ENCODE peak calls at places on chromosomes 11 and 22, in nine cellular contexts. One of them, this sample, is unnamed.

GRCh38 chr11:46381836-46382643 is 571 bp downstream of the MDK start:
- DNase-seq in fibroblast of lung: peak; percentile 42
- DNase-seq in cardiac muscle cell: peak; percentile 57
- DNase-seq in IMR-90: no peak
- DNase-seq in endothelial cell of umbilical vein: peak; percentile 52
- DNase-seq in bronchial epithelial cell: no peak
- DNase-seq in sigmoid colon: peak; percentile 68
- DNase-seq in fibroblast of mammary gland: no peak
- DNase-seq in neural crest cell: no peak
- DNase-seq in this sample: no peak

GRCh38 chr11:36683823-36684222 is 85.8 kb upstream of the RAG2 start:
- DNase-seq in fibroblast of lung: no peak
- DNase-seq in cardiac muscle cell: no peak
- DNase-seq in IMR-90: no peak
- DNase-seq in endothelial cell of umbilical vein: no peak
- DNase-seq in bronchial epithelial cell: no peak
- DNase-seq in sigmoid colon: no peak
- DNase-seq in fibroblast of mammary gland: no peak
- DNase-seq in neural crest cell: no peak
- DNase-seq in this sample: no peak

GRCh38 chr11:17354070-17354924 is 2.7 kb downstream of the NCR3LG1 start:
- DNase-seq in fibroblast of lung: peak; percentile 55
- DNase-seq in cardiac muscle cell: peak; percentile 76
- DNase-seq in IMR-90: peak; percentile 79
- DNase-seq in endothelial cell of umbilical vein: peak; percentile 77
- DNase-seq in bronchial epithelial cell: peak; percentile 67
- DNase-seq in sigmoid colon: peak; percentile 72
- DNase-seq in fibroblast of mammary gland: peak; percentile 84
- DNase-seq in neural crest cell: peak; percentile 72
- DNase-seq in this sample: peak; percentile 76

GRCh38 chr22:39309881-39310714 is 9.3 kb downstream of the RPL3 start:
- DNase-seq in fibroblast of lung: no peak
- DNase-seq in cardiac muscle cell: no peak
- DNase-seq in IMR-90: peak; percentile 58
- DNase-seq in endothelial cell of umbilical vein: no peak
- DNase-seq in bronchial epithelial cell: peak; percentile 69
- DNase-seq in sigmoid colon: no peak
- DNase-seq in fibroblast of mammary gland: peak; percentile 71
- DNase-seq in neural crest cell: no peak
- DNase-seq in this sample: no peak

GRCh38 chr11:45659818-45660160 is 5.6 kb downstream of the CHST1 start:
- DNase-seq in fibroblast of lung: no peak
- DNase-seq in cardiac muscle cell: no peak
- DNase-seq in IMR-90: no peak
- DNase-seq in endothelial cell of umbilical vein: no peak
- DNase-seq in bronchial epithelial cell: no peak
- DNase-seq in sigmoid colon: peak; percentile 54
- DNase-seq in fibroblast of mammary gland: no peak
- DNase-seq in neural crest cell: no peak
- DNase-seq in this sample: no peak

GRCh38 chr11:1453611-1454386 is 32.8 kb downstream of the MOB2 start:
- DNase-seq in fibroblast of lung: no peak
- DNase-seq in cardiac muscle cell: peak; percentile 64
- DNase-seq in IMR-90: no peak
- DNase-seq in endothelial cell of umbilical vein: no peak
- DNase-seq in bronchial epithelial cell: peak; percentile 45
- DNase-seq in sigmoid colon: peak; percentile 84
- DNase-seq in fibroblast of mammary gland: no peak
- DNase-seq in neural crest cell: no peak
- DNase-seq in this sample: peak; percentile 66

GRCh38 chr11:76604652-76605241 is 65.8 kb downstream of the LRRC32 start:
- DNase-seq in fibroblast of lung: peak; percentile 76
- DNase-seq in cardiac muscle cell: no peak
- DNase-seq in IMR-90: peak; percentile 76
- DNase-seq in endothelial cell of umbilical vein: no peak
- DNase-seq in bronchial epithelial cell: no peak
- DNase-seq in sigmoid colon: peak; percentile 91
- DNase-seq in fibroblast of mammary gland: peak; percentile 94
- DNase-seq in neural crest cell: no peak
- DNase-seq in this sample: peak; percentile 44

GRCh38 chr11:96306933-96307747 is 35.9 kb downstream of the MAML2 start:
- DNase-seq in fibroblast of lung: peak; percentile 99
- DNase-seq in cardiac muscle cell: peak; percentile 95
- DNase-seq in IMR-90: peak; percentile 99
- DNase-seq in endothelial cell of umbilical vein: peak; percentile 99
- DNase-seq in bronchial epithelial cell: peak; percentile 99
- DNase-seq in sigmoid colon: peak; percentile 90
- DNase-seq in fibroblast of mammary gland: peak; percentile 100
- DNase-seq in neural crest cell: peak; percentile 27
- DNase-seq in this sample: peak; percentile 90

GRCh38 chr11:125110996-125111340 is 458 bp downstream of the TMEM218 start:
- DNase-seq in fibroblast of lung: no peak
- DNase-seq in cardiac muscle cell: peak; percentile 36
- DNase-seq in IMR-90: no peak
- DNase-seq in endothelial cell of umbilical vein: no peak
- DNase-seq in bronchial epithelial cell: peak; percentile 46
- DNase-seq in sigmoid colon: no peak
- DNase-seq in fibroblast of mammary gland: peak; percentile 8
- DNase-seq in neural crest cell: no peak
- DNase-seq in this sample: peak; percentile 11

GRCh38 chr22:27885977-27886842 is 32.8 kb downstream of the PITPNB start:
- DNase-seq in fibroblast of lung: peak; percentile 90
- DNase-seq in cardiac muscle cell: peak; percentile 66
- DNase-seq in IMR-90: peak; percentile 98
- DNase-seq in endothelial cell of umbilical vein: peak; percentile 85
- DNase-seq in bronchial epithelial cell: peak; percentile 74
- DNase-seq in sigmoid colon: no peak
- DNase-seq in fibroblast of mammary gland: peak; percentile 81
- DNase-seq in neural crest cell: peak; percentile 26
- DNase-seq in this sample: peak; percentile 39

GRCh38 chr22:34604312-34604711 is 461.6 kb upstream of the ISX start:
- DNase-seq in fibroblast of lung: no peak
- DNase-seq in cardiac muscle cell: no peak
- DNase-seq in IMR-90: no peak
- DNase-seq in endothelial cell of umbilical vein: no peak
- DNase-seq in bronchial epithelial cell: no peak
- DNase-seq in sigmoid colon: no peak
- DNase-seq in fibroblast of mammary gland: no peak
- DNase-seq in neural crest cell: no peak
- DNase-seq in this sample: no peak

GRCh38 chr11:64501500-64502427 is 89.3 kb upstream of the SLC22A12 start:
- DNase-seq in fibroblast of lung: no peak
- DNase-seq in cardiac muscle cell: peak; percentile 25
- DNase-seq in IMR-90: no peak
- DNase-seq in endothelial cell of umbilical vein: no peak
- DNase-seq in bronchial epithelial cell: no peak
- DNase-seq in sigmoid colon: no peak
- DNase-seq in fibroblast of mammary gland: no peak
- DNase-seq in neural crest cell: no peak
- DNase-seq in this sample: peak; percentile 79

GRCh38 chr11:32584921-32585320 is 1.3 kb downstream of the EIF3M start:
- DNase-seq in fibroblast of lung: peak; percentile 11
- DNase-seq in cardiac muscle cell: peak; percentile 33
- DNase-seq in IMR-90: no peak
- DNase-seq in endothelial cell of umbilical vein: peak; percentile 24
- DNase-seq in bronchial epithelial cell: peak; percentile 7
- DNase-seq in sigmoid colon: no peak
- DNase-seq in fibroblast of mammary gland: no peak
- DNase-seq in neural crest cell: no peak
- DNase-seq in this sample: no peak

GRCh38 chr11:95398437-95399112 is 167.6 kb upstream of the SESN3 start:
- DNase-seq in fibroblast of lung: no peak
- DNase-seq in cardiac muscle cell: no peak
- DNase-seq in IMR-90: no peak
- DNase-seq in endothelial cell of umbilical vein: no peak
- DNase-seq in bronchial epithelial cell: no peak
- DNase-seq in sigmoid colon: no peak
- DNase-seq in fibroblast of mammary gland: peak; percentile 25
- DNase-seq in neural crest cell: no peak
- DNase-seq in this sample: no peak

GRCh38 chr11:9887492-9887891 is 223.6 kb downstream of the SWAP70 start:
- DNase-seq in fibroblast of lung: no peak
- DNase-seq in cardiac muscle cell: no peak
- DNase-seq in IMR-90: no peak
- DNase-seq in endothelial cell of umbilical vein: no peak
- DNase-seq in bronchial epithelial cell: no peak
- DNase-seq in sigmoid colon: no peak
- DNase-seq in fibroblast of mammary gland: peak; percentile 14
- DNase-seq in neural crest cell: no peak
- DNase-seq in this sample: no peak

GRCh38 chr11:106989056-106989455 is 29.2 kb downstream of the GUCY1A2 start:
- DNase-seq in fibroblast of lung: peak; percentile 48
- DNase-seq in cardiac muscle cell: no peak
- DNase-seq in IMR-90: peak; percentile 3
- DNase-seq in endothelial cell of umbilical vein: no peak
- DNase-seq in bronchial epithelial cell: peak; percentile 39
- DNase-seq in sigmoid colon: no peak
- DNase-seq in fibroblast of mammary gland: peak; percentile 60
- DNase-seq in neural crest cell: no peak
- DNase-seq in this sample: no peak

GRCh38 chr22:34414467-34415440 is 494.5 kb upstream of the LARGE1 start:
- DNase-seq in fibroblast of lung: peak; percentile 11
- DNase-seq in cardiac muscle cell: peak; percentile 93
- DNase-seq in IMR-90: no peak
- DNase-seq in endothelial cell of umbilical vein: no peak
- DNase-seq in bronchial epithelial cell: peak; percentile 61
- DNase-seq in sigmoid colon: no peak
- DNase-seq in fibroblast of mammary gland: peak; percentile 8
- DNase-seq in neural crest cell: peak; percentile 72
- DNase-seq in this sample: peak; percentile 43

GRCh38 chr11:643366-643765 is 6.3 kb downstream of the DRD4 start:
- DNase-seq in fibroblast of lung: no peak
- DNase-seq in cardiac muscle cell: no peak
- DNase-seq in IMR-90: no peak
- DNase-seq in endothelial cell of umbilical vein: no peak
- DNase-seq in bronchial epithelial cell: no peak
- DNase-seq in sigmoid colon: no peak
- DNase-seq in fibroblast of mammary gland: no peak
- DNase-seq in neural crest cell: no peak
- DNase-seq in this sample: no peak

GRCh38 chr11:125174686-125175085 is 10.1 kb downstream of the PKNOX2 start:
- DNase-seq in fibroblast of lung: no peak
- DNase-seq in cardiac muscle cell: no peak
- DNase-seq in IMR-90: no peak
- DNase-seq in endothelial cell of umbilical vein: no peak
- DNase-seq in bronchial epithelial cell: no peak
- DNase-seq in sigmoid colon: peak; percentile 52
- DNase-seq in fibroblast of mammary gland: no peak
- DNase-seq in neural crest cell: no peak
- DNase-seq in this sample: no peak

GRCh38 chr11:118569670-118570069 is 2.5 kb upstream of the ARCN1 start:
- DNase-seq in fibroblast of lung: no peak
- DNase-seq in cardiac muscle cell: no peak
- DNase-seq in IMR-90: no peak
- DNase-seq in endothelial cell of umbilical vein: no peak
- DNase-seq in bronchial epithelial cell: no peak
- DNase-seq in sigmoid colon: no peak
- DNase-seq in fibroblast of mammary gland: no peak
- DNase-seq in neural crest cell: no peak
- DNase-seq in this sample: no peak
- TF ChIP-seq CTCF in fibroblast of lung: no peak
- TF ChIP-seq CTCF in cardiac muscle cell: no peak
- TF ChIP-seq CTCF in IMR-90: no peak
- TF ChIP-seq CTCF in endothelial cell of umbilical vein: no peak
- TF ChIP-seq CTCF in bronchial epithelial cell: no peak
- TF ChIP-seq CTCF in sigmoid colon: no peak
- TF ChIP-seq CTCF in fibroblast of mammary gland: no peak
- TF ChIP-seq CTCF in neural crest cell: no peak
- TF ChIP-seq CTCF in this sample: no peak

DNA sequence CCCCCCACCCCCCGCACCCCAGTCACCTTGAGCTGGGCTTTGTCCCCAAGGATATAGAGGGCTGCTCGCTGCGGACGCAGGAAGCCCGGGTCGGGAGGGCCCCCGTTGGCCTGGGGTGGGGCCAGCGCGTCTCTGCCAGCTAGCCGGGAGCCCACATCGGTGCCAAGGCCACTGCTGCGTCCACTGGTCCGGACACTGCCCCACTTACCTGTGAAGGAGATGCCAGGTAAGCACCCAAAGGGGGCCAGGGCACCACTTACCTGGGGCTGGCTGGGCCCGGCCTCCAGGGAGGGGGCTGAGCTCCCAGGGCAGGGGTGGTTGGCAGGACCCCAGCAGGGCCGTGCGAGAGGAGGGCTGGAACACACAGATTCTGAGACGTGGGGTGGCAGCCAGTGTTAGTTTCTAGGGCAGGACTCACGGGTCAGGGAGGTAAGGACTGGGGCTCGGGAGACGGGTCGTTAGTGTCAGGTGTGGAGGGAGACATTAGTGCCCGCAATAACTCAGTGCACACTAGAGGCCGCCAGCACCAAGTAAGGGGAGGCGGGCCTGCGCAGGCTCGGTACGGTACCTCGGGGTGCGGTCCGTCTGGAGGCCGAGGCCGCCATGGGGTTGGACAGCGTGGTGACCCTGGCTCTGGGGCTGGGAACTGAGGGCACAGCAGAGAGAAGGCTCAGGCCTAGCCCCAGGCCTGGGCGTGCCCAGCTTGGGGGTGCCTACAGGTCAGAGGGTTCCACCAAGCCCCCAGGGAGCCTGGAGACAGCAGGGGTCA is 18.2 kb downstream of the SBF1 start:
- DNase-seq in fibroblast of lung: no peak
- DNase-seq in cardiac muscle cell: no peak
- DNase-seq in IMR-90: no peak
- DNase-seq in endothelial cell of umbilical vein: no peak
- DNase-seq in bronchial epithelial cell: no peak
- DNase-seq in sigmoid colon: no peak
- DNase-seq in fibroblast of mammary gland: no peak
- DNase-seq in neural crest cell: no peak
- DNase-seq in this sample: no peak
- TF ChIP-seq CTCF in fibroblast of lung: no peak
- TF ChIP-seq CTCF in cardiac muscle cell: peak; percentile 11
- TF ChIP-seq CTCF in IMR-90: peak; percentile 12
- TF ChIP-seq CTCF in endothelial cell of umbilical vein: peak; percentile 15
- TF ChIP-seq CTCF in bronchial epithelial cell: no peak
- TF ChIP-seq CTCF in sigmoid colon: no peak
- TF ChIP-seq CTCF in fibroblast of mammary gland: no peak
- TF ChIP-seq CTCF in neural crest cell: peak; percentile 34
- TF ChIP-seq CTCF in this sample: no peak

GRCh38 chr11:68043029-68043348 is 4.2 kb downstream of the TCIRG1 start:
- DNase-seq in fibroblast of lung: no peak
- DNase-seq in cardiac muscle cell: no peak
- DNase-seq in IMR-90: no peak
- DNase-seq in endothelial cell of umbilical vein: no peak
- DNase-seq in bronchial epithelial cell: no peak
- DNase-seq in sigmoid colon: peak; percentile 64
- DNase-seq in fibroblast of mammary gland: no peak
- DNase-seq in neural crest cell: no peak
- DNase-seq in this sample: no peak
- TF ChIP-seq CTCF in fibroblast of lung: no peak
- TF ChIP-seq CTCF in cardiac muscle cell: no peak
- TF ChIP-seq CTCF in IMR-90: no peak
- TF ChIP-seq CTCF in endothelial cell of umbilical vein: no peak
- TF ChIP-seq CTCF in bronchial epithelial cell: no peak
- TF ChIP-seq CTCF in sigmoid colon: no peak
- TF ChIP-seq CTCF in fibroblast of mammary gland: no peak
- TF ChIP-seq CTCF in neural crest cell: no peak
- TF ChIP-seq CTCF in this sample: no peak

DNA sequence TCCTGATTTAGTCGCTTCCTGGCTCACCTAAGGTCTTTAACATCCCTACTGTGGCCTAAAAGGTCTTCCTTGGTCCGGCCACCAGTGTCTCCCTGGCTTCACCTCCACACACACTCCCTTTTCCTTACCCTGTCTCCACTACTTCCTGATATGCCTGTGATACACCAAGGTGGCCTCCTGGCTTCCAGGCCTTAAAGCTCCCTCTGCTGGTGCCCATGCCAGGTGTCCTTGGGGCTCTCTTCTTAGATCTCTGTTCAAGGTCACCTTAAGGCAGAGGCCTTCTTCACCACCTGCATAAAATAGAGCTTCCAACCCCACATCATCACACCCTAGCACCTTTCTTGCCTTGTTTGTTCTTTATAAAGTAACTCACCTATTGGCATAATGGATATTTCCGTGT is 787.7 kb downstream of the NTM start:
- DNase-seq in fibroblast of lung: peak; percentile 16
- DNase-seq in cardiac muscle cell: peak; percentile 4
- DNase-seq in IMR-90: peak; percentile 14
- DNase-seq in endothelial cell of umbilical vein: peak; percentile 32
- DNase-seq in bronchial epithelial cell: peak; percentile 47
- DNase-seq in sigmoid colon: no peak
- DNase-seq in fibroblast of mammary gland: peak; percentile 25
- DNase-seq in neural crest cell: no peak
- DNase-seq in this sample: no peak
- TF ChIP-seq CTCF in fibroblast of lung: peak; percentile 29
- TF ChIP-seq CTCF in cardiac muscle cell: peak; percentile 54
- TF ChIP-seq CTCF in IMR-90: peak; percentile 34
- TF ChIP-seq CTCF in endothelial cell of umbilical vein: peak; percentile 42
- TF ChIP-seq CTCF in bronchial epithelial cell: peak; percentile 72
- TF ChIP-seq CTCF in sigmoid colon: no peak
- TF ChIP-seq CTCF in fibroblast of mammary gland: peak; percentile 46
- TF ChIP-seq CTCF in neural crest cell: peak; percentile 40
- TF ChIP-seq CTCF in this sample: no peak